ENCODE peak calls at places on chromosomes 5 and 9, in six cellular contexts. B is CD4-positive, alpha-beta T cell; W is HCEC 1CT; G is stimulated activated CD4-positive, alpha-beta T cell treated with anti-CD3 and anti-CD28 coated beads, Interleukin-2, amount 100 ng/mL, for 48 hours; T is omental fat pad; Y is COR-L47. E is an unnamed sample.

GRCh38 chr5:26700759-26701384 is 337.5 kb downstream of the CDH9 start:
- DNase-seq in Y (peak), B (no peak), W (peak), G (no peak), T (no peak), E (peak)

GRCh38 chr9:89677696-89678393 is 73.0 kb downstream of the GADD45G start:
- DNase-seq in G (no peak), B (no peak), W (no peak), T (no peak), Y (peak), E (no peak)

GRCh38 chr9:14033067-14033466 is 280.9 kb downstream of the NFIB start:
- DNase-seq in T (no peak), W (no peak), B (no peak), G (no peak), Y (no peak), E (no peak)

GRCh38 chr9:129697111-129697955 is 31.9 kb downstream of the PRRX2 start:
- DNase-seq in B (peak), T (peak), G (peak), W (peak), Y (peak), E (no peak)

GRCh38 chr5:104998572-104998971 is 1436.0 kb upstream of the NUDT12 start:
- DNase-seq in B (no peak), G (no peak), W (no peak), Y (no peak), T (no peak), E (no peak)

GRCh38 chr5:169826618-169827017 is 153.7 kb downstream of the INSYN2B start:
- DNase-seq in W (no peak), Y (no peak), T (no peak), B (no peak), G (no peak), E (no peak)

GRCh38 chr9:77016526-77017504 is 2.6 kb upstream of the FOXB2 start:
- DNase-seq in Y (no peak), T (no peak), W (no peak), B (no peak), G (no peak), E (no peak)

GRCh38 chr9:12640021-12640587 is 53.1 kb upstream of the TYRP1 start:
- DNase-seq in Y (peak), G (no peak), B (no peak), T (no peak), W (peak), E (no peak)

GRCh38 chr9:15377625-15378252 is 44.9 kb upstream of the SNAPC3 start:
- DNase-seq in B (no peak), Y (no peak), W (no peak), G (no peak), T (no peak), E (no peak)

E was measured in anterior cingulate cortex.